ENCODE peak calls at places on chromosomes 13 and 19, in ten cellular contexts. N is Peyer's patch, I is astrocyte of the spinal cord, S is GM20000, L is nephron progenitor cell, Y is transverse colon, Q is lower leg skin, T is fibroblast of the aortic adventitia, V is breast epithelium, A is cardiac muscle cell. E is an unnamed sample.

GRCh38 chr13:54449922-54450321 is 1421.3 kb downstream of the OLFM4 start:
- DNase-seq in V (no peak), A (no peak), Y (no peak), T (no peak), I (no peak), Q (no peak), S (no peak), N (no peak), L (no peak), E (no peak)

GRCh38 chr13:93690139-93690538 is 463.5 kb downstream of the GPC6 start:
- DNase-seq in T (peak; percentile 48), A (peak; percentile 75), I (peak; percentile 39), N (no peak), V (no peak), Q (no peak), S (no peak), L (peak; percentile 50), Y (no peak), E (no peak)

GRCh38 chr13:77002590-77003190 is 10.8 kb downstream of the CLN5 start:
- DNase-seq in T (peak; percentile 67), L (no peak), N (no peak), S (no peak), Y (no peak), Q (no peak), A (peak; percentile 28), V (no peak), I (peak; percentile 49), E (no peak)

GRCh38 chr19:5149508-5149907 is 180.6 kb downstream of the KDM4B start:
- DNase-seq in I (no peak), Q (no peak), S (no peak), T (no peak), Y (no peak), L (no peak), A (no peak), N (no peak), V (no peak), E (no peak)

GRCh38 chr19:30165228-30165813 is 206.9 kb upstream of the ZNF536 start:
- DNase-seq in Q (no peak), I (no peak), S (no peak), T (no peak), V (no peak), L (no peak), N (no peak), Y (no peak), A (no peak), E (no peak)

GRCh38 chr19:34969721-34970120 is 5.7 kb upstream of the ZNF792 start:
- DNase-seq in I (no peak), V (peak; percentile 2), A (no peak), Y (no peak), T (no peak), S (no peak), Q (no peak), N (no peak), L (no peak), E (no peak)

GRCh38 chr19:1154731-1155351 is 19.2 kb downstream of the SBNO2 start:
- DNase-seq in N (peak; percentile 90), S (no peak), L (no peak), A (no peak), I (peak; percentile 68), Q (peak; percentile 83), Y (peak; percentile 89), V (peak; percentile 84), T (peak; percentile 92), E (no peak)

GRCh38 chr19:48963371-48964204 is 1.5 kb upstream of the FTL start:
- DNase-seq in S (peak; percentile 87), Q (peak; percentile 71), Y (peak; percentile 88), I (peak; percentile 65), V (peak; percentile 60), T (peak; percentile 73), N (peak; percentile 92), L (peak; percentile 61), A (peak; percentile 55), E (peak; percentile 84)

GRCh38 chr19:54316746-54317107 is 3.8 kb upstream of the LILRA5 start:
- DNase-seq in S (no peak), L (no peak), Q (no peak), T (no peak), Y (no peak), V (no peak), A (no peak), I (no peak), N (no peak), E (no peak)

GRCh38 chr19:13742756-13743155 is 21.6 kb upstream of the MRI1 start:
- DNase-seq in S (no peak), I (no peak), N (no peak), L (no peak), Q (no peak), V (no peak), Y (no peak), A (no peak), T (no peak), E (no peak)

GRCh38 chr19:44757057-44757734 is 8.7 kb downstream of the BCL3 start:
- DNase-seq in L (peak; percentile 62), T (peak; percentile 88), Y (peak; percentile 48), V (no peak), Q (no peak), I (peak; percentile 85), A (peak; percentile 55), N (no peak), S (no peak), E (no peak)

GRCh38 chr19:10286803-10287737 is at the start of gene ICAM4:
- DNase-seq in I (no peak), S (no peak), N (peak; percentile 66), A (peak; percentile 71), T (peak; percentile 44), L (peak; percentile 40), Y (peak; percentile 48), V (no peak), Q (no peak), E (peak; percentile 59)

GRCh38 chr13:45055198-45055901 is 65.0 kb upstream of the GTF2F2 start:
- DNase-seq in V (no peak), S (peak; percentile 55), I (peak; percentile 93), N (peak; percentile 53), Q (peak; percentile 27), T (peak; percentile 89), L (no peak), Y (peak; percentile 29), A (no peak), E (peak; percentile 61)

GRCh38 chr19:16737909-16738308 is 18.3 kb downstream of the NWD1 start:
- DNase-seq in L (no peak), S (no peak), A (no peak), Q (no peak), V (no peak), Y (no peak), I (no peak), T (peak; percentile 15), N (no peak), E (no peak)

GRCh38 chr13:72726721-72727416 is 560 bp downstream of the MZT1 start:
- DNase-seq in N (peak; percentile 62), S (peak; percentile 22), Y (peak; percentile 63), I (peak; percentile 6), A (peak; percentile 56), T (peak; percentile 10), L (peak; percentile 70), Q (peak; percentile 31), V (no peak), E (peak; percentile 21)

GRCh38 chr13:101640797-101641400 is 188.4 kb downstream of the ITGBL1 start:
- DNase-seq in Y (no peak), L (no peak), I (peak; percentile 76), A (no peak), V (no peak), Q (no peak), N (no peak), T (peak; percentile 77), S (no peak), E (no peak)

GRCh38 chr19:49823472-49823871 is 5.4 kb downstream of the MED25 start:
- DNase-seq in Y (no peak), L (no peak), N (peak; percentile 61), T (no peak), Q (no peak), V (no peak), S (no peak), I (no peak), A (no peak), E (no peak)

GRCh38 chr19:9461938-9462337 is 26.6 kb upstream of the ZNF266 start:
- DNase-seq in N (no peak), Y (no peak), S (no peak), I (no peak), A (no peak), Q (no peak), T (no peak), L (no peak), V (no peak), E (no peak)

GRCh38 chr19:47726467-47726866 is 13.2 kb downstream of the EHD2 start:
- DNase-seq in A (no peak), Q (no peak), Y (no peak), T (peak; percentile 79), S (no peak), N (no peak), L (no peak), I (peak; percentile 64), V (no peak), E (no peak)

GRCh38 chr19:15629003-15629880 is 11.5 kb upstream of the CYP4F3 start:
- DNase-seq in A (no peak), L (peak; percentile 45), N (peak; percentile 94), S (peak; percentile 86), V (peak; percentile 75), Q (peak; percentile 61), T (peak; percentile 44), Y (peak; percentile 92), I (peak; percentile 4), E (peak; percentile 84)
- TF ChIP-seq CTCF in A (peak; percentile 96), L (peak; percentile 26), N (peak; percentile 99), S (peak; percentile 77), V (peak; percentile 96), Q (no peak), T (peak; percentile 80), Y (peak; percentile 99), I (peak; percentile 69), E (peak; percentile 92)

DNA sequence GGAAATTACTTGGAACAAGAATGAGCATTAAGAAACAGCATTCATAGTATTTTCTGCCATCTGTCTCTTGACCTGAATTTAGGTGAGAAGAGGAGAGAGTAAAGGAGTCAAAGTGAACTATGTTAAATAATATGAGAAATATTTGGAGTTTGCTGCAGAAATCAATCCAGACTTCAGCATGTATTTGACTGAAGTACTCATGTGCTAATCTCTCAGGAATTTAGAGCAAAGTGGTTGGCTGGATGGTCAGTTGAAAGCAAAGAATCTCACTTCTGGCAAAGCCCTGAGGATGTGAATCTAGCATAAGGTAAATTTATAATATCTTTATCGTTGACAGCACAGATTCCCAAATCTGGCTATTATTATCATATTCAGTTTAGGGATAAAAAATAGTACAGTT is 394.3 kb downstream of the PCDH17 start:
- DNase-seq in Q (no peak), L (no peak), I (no peak), V (no peak), T (no peak), N (no peak), S (no peak), Y (no peak), A (peak; percentile 16), E (no peak)
- TF ChIP-seq CTCF in Q (no peak), L (no peak), I (no peak), V (no peak), T (no peak), N (no peak), S (no peak), Y (no peak), A (no peak), E (no peak)

GRCh38 chr19:53308339-53308811 is 25.2 kb upstream of the ZNF845 start:
- DNase-seq in V (no peak), A (peak; percentile 66), Y (no peak), S (no peak), T (no peak), I (no peak), Q (no peak), N (no peak), L (no peak), E (no peak)
- TF ChIP-seq CTCF in V (peak; percentile 30), A (no peak), Y (no peak), S (no peak), T (peak; percentile 17), I (peak; percentile 26), Q (no peak), N (no peak), L (peak; percentile 28), E (no peak)

GRCh38 chr13:29730253-29730652 is 120.2 kb downstream of the UBL3 start:
- DNase-seq in A (no peak), L (no peak), T (no peak), I (no peak), N (no peak), Q (no peak), Y (no peak), V (no peak), S (no peak), E (no peak)
- TF ChIP-seq CTCF in A (no peak), L (no peak), T (peak; percentile 23), I (no peak), N (no peak), Q (no peak), Y (no peak), V (no peak), S (no peak), E (no peak)